ENCODE peak calls at places on chromosomes 7 and 10, in six cellular contexts. One of them, this sample, is unnamed.

GRCh38 chr7:14021069-14021468 is 31.6 kb upstream of the ETV1 start:
- DNase-seq in B cell: no peak
- DNase-seq in AG04450: peak
- DNase-seq in colonic mucosa: no peak
- DNase-seq in A549: no peak
- DNase-seq in nephron progenitor cell: no peak
- DNase-seq in this sample: no peak

GRCh38 chr10:66804911-66805310 is 120.9 kb upstream of the LRRTM3 start:
- DNase-seq in B cell: no peak
- DNase-seq in AG04450: no peak
- DNase-seq in nephron progenitor cell: no peak
- DNase-seq in colonic mucosa: no peak
- DNase-seq in A549: no peak
- DNase-seq in this sample: no peak

GRCh38 chr7:130435455-130435854 is 5.4 kb downstream of the CEP41 start:
- DNase-seq in B cell: no peak
- DNase-seq in colonic mucosa: no peak
- DNase-seq in nephron progenitor cell: no peak
- DNase-seq in AG04450: no peak
- DNase-seq in A549: no peak
- DNase-seq in this sample: no peak

GRCh38 chr7:104548861-104549260 is 220.5 kb downstream of the LHFPL3 start:
- DNase-seq in colonic mucosa: no peak
- DNase-seq in nephron progenitor cell: no peak
- DNase-seq in A549: no peak
- DNase-seq in B cell: no peak
- DNase-seq in AG04450: no peak
- DNase-seq in this sample: no peak

GRCh38 chr10:111705026-111705425 is 478.5 kb downstream of the GPAM start:
- DNase-seq in nephron progenitor cell: no peak
- DNase-seq in A549: no peak
- DNase-seq in AG04450: no peak
- DNase-seq in colonic mucosa: no peak
- DNase-seq in B cell: no peak
- DNase-seq in this sample: no peak

GRCh38 chr7:105885386-105886111 is 9.2 kb upstream of the ATXN7L1 start:
- DNase-seq in B cell: no peak
- DNase-seq in nephron progenitor cell: no peak
- DNase-seq in colonic mucosa: no peak
- DNase-seq in A549: no peak
- DNase-seq in AG04450: no peak
- DNase-seq in this sample: no peak

GRCh38 chr7:90412458-90413184 is 9.4 kb downstream of the CLDN12 start:
- DNase-seq in nephron progenitor cell: peak
- DNase-seq in colonic mucosa: peak
- DNase-seq in B cell: no peak
- DNase-seq in A549: no peak
- DNase-seq in AG04450: no peak
- DNase-seq in this sample: no peak

GRCh38 chr7:132966731-132967130 is 115.2 kb downstream of the CHCHD3 start:
- DNase-seq in AG04450: no peak
- DNase-seq in A549: no peak
- DNase-seq in B cell: no peak
- DNase-seq in nephron progenitor cell: no peak
- DNase-seq in colonic mucosa: no peak
- DNase-seq in this sample: no peak

GRCh38 chr10:103722632-103723031 is 132.7 kb downstream of the SH3PXD2A start:
- DNase-seq in A549: no peak
- DNase-seq in B cell: no peak
- DNase-seq in colonic mucosa: no peak
- DNase-seq in nephron progenitor cell: no peak
- DNase-seq in AG04450: no peak
- DNase-seq in this sample: no peak

GRCh38 chr10:108566216-108567107 is 1356.8 kb downstream of the XPNPEP1 start:
- DNase-seq in nephron progenitor cell: no peak
- DNase-seq in A549: no peak
- DNase-seq in colonic mucosa: no peak
- DNase-seq in AG04450: no peak
- DNase-seq in B cell: no peak
- DNase-seq in this sample: no peak

GRCh38 chr10:16788125-16788524 is 29.1 kb downstream of the RSU1 start:
- DNase-seq in nephron progenitor cell: no peak
- DNase-seq in A549: no peak
- DNase-seq in colonic mucosa: no peak
- DNase-seq in B cell: no peak
- DNase-seq in AG04450: no peak
- DNase-seq in this sample: no peak

GRCh38 chr10:6313107-6313895 is 110.6 kb downstream of the PFKFB3 start:
- DNase-seq in B cell: no peak
- DNase-seq in nephron progenitor cell: no peak
- DNase-seq in colonic mucosa: no peak
- DNase-seq in A549: no peak
- DNase-seq in AG04450: no peak
- DNase-seq in this sample: no peak

GRCh38 chr10:123132576-123133477 is 2.9 kb upstream of the HMX3 start:
- DNase-seq in colonic mucosa: peak
- DNase-seq in A549: peak
- DNase-seq in AG04450: peak
- DNase-seq in B cell: peak
- DNase-seq in nephron progenitor cell: peak
- DNase-seq in this sample: peak

GRCh38 chr7:22114440-22114981 is 168.8 kb upstream of the CDCA7L start:
- DNase-seq in B cell: no peak
- DNase-seq in nephron progenitor cell: no peak
- DNase-seq in AG04450: no peak
- DNase-seq in colonic mucosa: no peak
- DNase-seq in A549: no peak
- DNase-seq in this sample: no peak

GRCh38 chr10:122208616-122209430 is 62.3 kb upstream of the BTBD16 start:
- DNase-seq in AG04450: no peak
- DNase-seq in A549: no peak
- DNase-seq in B cell: no peak
- DNase-seq in nephron progenitor cell: no peak
- DNase-seq in colonic mucosa: no peak
- DNase-seq in this sample: no peak

DNA sequence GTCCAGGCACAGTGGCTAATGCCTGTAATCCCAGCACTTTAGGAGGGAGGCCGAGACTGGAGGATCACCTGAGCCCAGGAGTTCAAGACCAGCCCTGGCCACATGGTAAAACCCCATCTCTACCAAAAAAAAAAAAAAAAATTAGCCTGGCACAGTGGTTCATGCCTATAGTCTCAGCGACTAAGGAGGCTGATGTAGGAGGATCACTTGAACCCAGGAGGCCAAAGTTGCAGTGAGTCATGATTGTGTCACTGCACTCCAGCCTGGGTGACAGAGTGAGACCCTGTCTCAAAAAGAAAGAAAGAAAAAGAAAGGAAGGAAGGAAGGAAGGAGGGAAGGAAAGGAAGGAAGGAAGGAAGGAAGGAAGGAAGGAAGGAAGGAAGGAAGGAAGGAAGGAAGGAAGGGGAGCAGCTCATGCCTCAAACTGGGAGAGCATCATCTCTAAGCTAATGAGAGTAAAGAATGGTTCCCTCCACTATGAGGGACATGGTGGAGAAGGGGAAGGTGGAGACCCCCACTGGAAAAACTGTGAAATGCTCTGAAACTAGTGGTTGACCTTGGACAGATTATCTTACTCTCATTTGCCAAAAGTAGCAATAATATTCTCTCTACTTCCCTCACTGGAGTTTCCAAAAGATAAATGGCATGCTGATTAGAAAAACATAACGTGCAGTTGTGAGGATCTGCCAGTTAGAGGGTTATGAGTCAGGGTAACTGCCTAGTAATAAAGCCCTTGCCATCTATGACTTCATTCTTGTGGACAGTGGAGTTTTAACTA is 16.8 kb downstream of the GIMAP5 start:
- DNase-seq in nephron progenitor cell: no peak
- DNase-seq in AG04450: no peak
- DNase-seq in A549: no peak
- DNase-seq in colonic mucosa: no peak
- DNase-seq in B cell: no peak
- DNase-seq in this sample: no peak
- TF ChIP-seq CTCF in nephron progenitor cell: peak
- TF ChIP-seq CTCF in AG04450: no peak
- TF ChIP-seq CTCF in A549: no peak
- TF ChIP-seq CTCF in colonic mucosa: no peak
- TF ChIP-seq CTCF in B cell: peak
- TF ChIP-seq CTCF in this sample: peak

GRCh38 chr10:62707810-62708209 is 96.7 kb upstream of the ADO start:
- DNase-seq in nephron progenitor cell: no peak
- DNase-seq in colonic mucosa: no peak
- DNase-seq in A549: no peak
- DNase-seq in AG04450: no peak
- DNase-seq in B cell: no peak
- DNase-seq in this sample: no peak

GRCh38 chr10:62709200-62709599 is 95.3 kb upstream of the ADO start:
- DNase-seq in AG04450: no peak
- DNase-seq in nephron progenitor cell: no peak
- DNase-seq in B cell: no peak
- DNase-seq in colonic mucosa: no peak
- DNase-seq in A549: no peak
- DNase-seq in this sample: no peak

GRCh38 chr10:62705789-62706188 is 98.7 kb upstream of the ADO start:
- DNase-seq in colonic mucosa: no peak
- DNase-seq in B cell: no peak
- DNase-seq in AG04450: no peak
- DNase-seq in A549: no peak
- DNase-seq in nephron progenitor cell: no peak
- DNase-seq in this sample: no peak

GRCh38 chr10:62708569-62708968 is 96.0 kb upstream of the ADO start:
- DNase-seq in colonic mucosa: no peak
- DNase-seq in AG04450: no peak
- DNase-seq in A549: no peak
- DNase-seq in B cell: no peak
- DNase-seq in nephron progenitor cell: no peak
- DNase-seq in this sample: no peak

GRCh38 chr10:62710182-62710581 is 94.3 kb upstream of the ADO start:
- DNase-seq in nephron progenitor cell: no peak
- DNase-seq in A549: no peak
- DNase-seq in AG04450: no peak
- DNase-seq in colonic mucosa: no peak
- DNase-seq in B cell: no peak
- DNase-seq in this sample: no peak
- TF ChIP-seq CTCF in nephron progenitor cell: no peak
- TF ChIP-seq CTCF in A549: no peak
- TF ChIP-seq CTCF in AG04450: no peak
- TF ChIP-seq CTCF in colonic mucosa: no peak
- TF ChIP-seq CTCF in B cell: no peak
- TF ChIP-seq CTCF in this sample: no peak

GRCh38 chr7:30469303-30469702 is 9.3 kb downstream of the NOD1 start:
- DNase-seq in AG04450: peak
- DNase-seq in B cell: no peak
- DNase-seq in A549: peak
- DNase-seq in colonic mucosa: peak
- DNase-seq in nephron progenitor cell: peak
- DNase-seq in this sample: no peak
- TF ChIP-seq CTCF in AG04450: peak
- TF ChIP-seq CTCF in B cell: no peak
- TF ChIP-seq CTCF in A549: peak
- TF ChIP-seq CTCF in colonic mucosa: peak
- TF ChIP-seq CTCF in nephron progenitor cell: no peak
- TF ChIP-seq CTCF in this sample: peak

GRCh38 chr10:47283848-47284247 is 16.1 kb upstream of the GDF10 start:
- DNase-seq in A549: no peak
- DNase-seq in AG04450: no peak
- DNase-seq in nephron progenitor cell: no peak
- DNase-seq in B cell: no peak
- DNase-seq in colonic mucosa: no peak
- DNase-seq in this sample: no peak

GRCh38 chr10:47287365-47287802 is 12.6 kb upstream of the GDF10 start:
- DNase-seq in B cell: no peak
- DNase-seq in nephron progenitor cell: no peak
- DNase-seq in A549: no peak
- DNase-seq in colonic mucosa: peak
- DNase-seq in AG04450: no peak
- DNase-seq in this sample: no peak

GRCh38 chr10:47286116-47286505 is 13.9 kb upstream of the GDF10 start:
- DNase-seq in A549: no peak
- DNase-seq in B cell: no peak
- DNase-seq in nephron progenitor cell: no peak
- DNase-seq in colonic mucosa: no peak
- DNase-seq in AG04450: no peak
- DNase-seq in this sample: no peak

GRCh38 chr10:47286591-47287325 is 13.2 kb upstream of the GDF10 start:
- DNase-seq in AG04450: no peak
- DNase-seq in A549: no peak
- DNase-seq in B cell: no peak
- DNase-seq in nephron progenitor cell: no peak
- DNase-seq in colonic mucosa: no peak
- DNase-seq in this sample: no peak

GRCh38 chr10:47285381-47286115 is 14.4 kb upstream of the GDF10 start:
- DNase-seq in nephron progenitor cell: no peak
- DNase-seq in B cell: no peak
- DNase-seq in colonic mucosa: no peak
- DNase-seq in AG04450: no peak
- DNase-seq in A549: no peak
- DNase-seq in this sample: no peak
- TF ChIP-seq CTCF in nephron progenitor cell: no peak
- TF ChIP-seq CTCF in B cell: no peak
- TF ChIP-seq CTCF in colonic mucosa: no peak
- TF ChIP-seq CTCF in AG04450: no peak
- TF ChIP-seq CTCF in A549: no peak
- TF ChIP-seq CTCF in this sample: no peak

DNA sequence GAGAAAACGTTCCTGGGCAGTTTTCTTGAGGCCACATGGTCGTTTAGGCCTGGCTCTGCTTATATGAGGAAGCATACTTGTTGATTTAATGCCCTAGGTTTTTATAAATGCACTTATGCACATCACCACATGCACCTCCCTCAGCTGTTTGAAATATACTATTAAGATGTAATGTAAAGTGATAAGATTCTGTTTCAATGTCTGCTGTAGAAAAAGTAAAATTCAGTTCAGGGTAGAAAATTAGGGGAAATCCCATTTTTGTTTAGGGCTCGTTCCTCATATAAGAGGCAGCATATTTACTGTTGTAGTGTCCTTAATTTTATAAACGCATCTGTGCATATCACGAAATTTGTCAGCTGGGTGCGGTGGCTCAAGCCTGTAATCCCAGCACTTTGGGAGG is 7.8 kb upstream of the CAMK1D start:
- DNase-seq in B cell: no peak
- DNase-seq in AG04450: no peak
- DNase-seq in A549: no peak
- DNase-seq in nephron progenitor cell: no peak
- DNase-seq in colonic mucosa: no peak
- DNase-seq in this sample: no peak
- TF ChIP-seq CTCF in B cell: no peak
- TF ChIP-seq CTCF in AG04450: no peak
- TF ChIP-seq CTCF in A549: no peak
- TF ChIP-seq CTCF in nephron progenitor cell: no peak
- TF ChIP-seq CTCF in colonic mucosa: no peak
- TF ChIP-seq CTCF in this sample: no peak

This sample was measured in progenitor cell of endocrine pancreas.